ENCODE peak calls at places on chromosome 12, in seven cellular contexts. M, W, I, Y, Z, T and S are unnamed samples.

GRCh38 chr12:2960432-2960956 is 1.3 kb downstream of the TEAD4 start:
- DNase-seq in M (peak; percentile 48), W (peak; percentile 72), I (peak; percentile 20), Y (no peak), Z (peak; percentile 45), T (peak; percentile 57), S (peak; percentile 67)

GRCh38 chr12:122366685-122367475 is 55.6 kb downstream of the CLIP1 start:
- DNase-seq in M (peak; percentile 66), W (peak; percentile 96), I (peak; percentile 14), Y (peak; percentile 66), Z (peak; percentile 98), T (no peak), S (peak; percentile 90)

GRCh38 chr12:93348568-93349435 is 28.9 kb upstream of the NUDT4 start:
- DNase-seq in M (no peak), W (no peak), I (no peak), Y (no peak), Z (no peak), T (no peak), S (no peak)

GRCh38 chr12:24767016-24767415 is 181.9 kb downstream of the BCAT1 start:
- DNase-seq in M (no peak), W (no peak), I (no peak), Y (no peak), Z (no peak), T (no peak), S (no peak)

GRCh38 chr12:54374555-54375257 is 9.8 kb downstream of the ZNF385A start:
- DNase-seq in M (no peak), W (no peak), I (no peak), Y (no peak), Z (no peak), T (no peak), S (no peak)

GRCh38 chr12:121784460-121784859 is 9.0 kb downstream of the RHOF start:
- DNase-seq in M (no peak), W (peak; percentile 83), I (no peak), Y (peak; percentile 63), Z (no peak), T (no peak), S (peak; percentile 93)

GRCh38 chr12:93677195-93678064 is at the start of gene CRADD:
- DNase-seq in M (peak; percentile 95), W (peak; percentile 98), I (peak; percentile 92), Y (peak; percentile 85), Z (peak; percentile 99), T (peak; percentile 82), S (peak; percentile 99)

GRCh38 chr12:129520736-129521135 is 383.1 kb downstream of the TMEM132D start:
- DNase-seq in M (no peak), W (no peak), I (no peak), Y (no peak), Z (no peak), T (no peak), S (no peak)

GRCh38 chr12:49827351-49828099 is 688 bp downstream of the NCKAP5L start:
- DNase-seq in M (peak; percentile 90), W (peak; percentile 82), I (peak; percentile 66), Y (peak; percentile 91), Z (peak; percentile 92), T (peak; percentile 84), S (peak; percentile 46)

GRCh38 chr12:119932921-119933320 is 55.8 kb upstream of the CIT start:
- DNase-seq in M (no peak), W (no peak), I (no peak), Y (no peak), Z (no peak), T (no peak), S (no peak)

GRCh38 chr12:125634813-125635212 is 569.6 kb downstream of the AACS start:
- DNase-seq in M (no peak), W (no peak), I (no peak), Y (no peak), Z (no peak), T (no peak), S (no peak)

GRCh38 chr12:111363578-111363977 is 5.3 kb downstream of the PHETA1 start:
- DNase-seq in M (no peak), W (peak; percentile 5), I (no peak), Y (peak; percentile 48), Z (peak; percentile 78), T (no peak), S (peak; percentile 48)

GRCh38 chr12:10634427-10634826 is 21.0 kb upstream of the MAGOHB start:
- DNase-seq in M (no peak), W (peak; percentile 35), I (no peak), Y (peak; percentile 93), Z (peak; percentile 77), T (no peak), S (peak; percentile 71)

GRCh38 chr12:47736877-47737676 is 11.8 kb upstream of the ENDOU start:
- DNase-seq in M (peak; percentile 36), W (peak; percentile 58), I (no peak), Y (no peak), Z (no peak), T (no peak), S (peak; percentile 73)

GRCh38 chr12:47361389-47362031 is 281.8 kb upstream of the AMIGO2 start:
- DNase-seq in M (peak; percentile 39), W (peak; percentile 10), I (no peak), Y (no peak), Z (peak; percentile 66), T (no peak), S (no peak)

GRCh38 chr12:11650697-11651281 is 1.3 kb downstream of the ETV6 start:
- DNase-seq in M (no peak), W (peak; percentile 62), I (peak; percentile 18), Y (no peak), Z (no peak), T (no peak), S (peak; percentile 37)

GRCh38 chr12:79688376-79689040 is 2.3 kb downstream of the PAWR start:
- DNase-seq in M (no peak), W (peak; percentile 9), I (no peak), Y (no peak), Z (no peak), T (no peak), S (no peak)

GRCh38 chr12:32261638-32262037 is 137.7 kb upstream of the FGD4 start:
- DNase-seq in M (peak; percentile 65), W (no peak), I (no peak), Y (no peak), Z (peak; percentile 74), T (no peak), S (no peak)

GRCh38 chr12:115004469-115005146 is 320.6 kb upstream of the TBX3 start:
- DNase-seq in M (no peak), W (peak; percentile 93), I (no peak), Y (no peak), Z (no peak), T (no peak), S (no peak)

GRCh38 chr12:9113987-9114309 is 1.8 kb downstream of the A2M start:
- DNase-seq in M (no peak), W (no peak), I (no peak), Y (no peak), Z (no peak), T (no peak), S (no peak)

GRCh38 chr12:78191611-78192010 is 360.9 kb downstream of the NAV3 start:
- DNase-seq in M (no peak), W (no peak), I (no peak), Y (no peak), Z (no peak), T (no peak), S (peak; percentile 47)

GRCh38 chr12:2453076-2453806 is 341.5 kb upstream of the FKBP4 start:
- DNase-seq in M (no peak), W (no peak), I (no peak), Y (no peak), Z (no peak), T (no peak), S (no peak)

GRCh38 chr12:23721268-23721667 is 228.2 kb downstream of the SOX5 start:
- DNase-seq in M (no peak), W (no peak), I (no peak), Y (no peak), Z (no peak), T (no peak), S (no peak)

GRCh38 chr12:53575502-53576264 is 50.5 kb downstream of the ATF7 start:
- DNase-seq in M (no peak), W (peak; percentile 88), I (no peak), Y (no peak), Z (no peak), T (no peak), S (peak; percentile 83)

GRCh38 chr12:76303365-76303764 is 44.9 kb downstream of the BBS10 start:
- DNase-seq in M (no peak), W (no peak), I (no peak), Y (no peak), Z (no peak), T (no peak), S (peak; percentile 46)

DNA sequence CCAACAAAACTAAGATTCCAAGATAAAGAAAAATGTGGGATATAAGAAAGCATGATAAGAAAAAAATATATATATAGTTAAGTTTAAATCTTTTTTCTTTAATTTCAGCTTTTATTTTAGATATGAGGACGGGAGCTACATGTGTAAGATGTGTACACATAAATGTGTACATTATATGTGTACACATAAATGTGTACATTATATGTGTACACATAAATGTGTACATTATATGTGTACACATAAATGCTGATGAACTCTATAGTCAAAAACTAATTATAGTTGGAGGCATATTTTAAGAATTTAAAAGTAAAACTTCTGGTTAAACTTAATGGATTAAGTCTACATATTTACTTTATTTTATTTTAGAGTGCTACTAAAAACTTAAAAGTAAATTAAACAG is 123.6 kb downstream of the BTG1 start:
- DNase-seq in M (no peak), W (no peak), I (no peak), Y (no peak), Z (no peak), T (no peak), S (no peak)
- H2BK120ac ChIP-seq in M (no peak overlapping the region), W (no peak overlapping the region), I (no peak overlapping the region), Y (no peak overlapping the region), Z (no peak overlapping the region), T (no peak overlapping the region), S (no peak overlapping the region)

DNA sequence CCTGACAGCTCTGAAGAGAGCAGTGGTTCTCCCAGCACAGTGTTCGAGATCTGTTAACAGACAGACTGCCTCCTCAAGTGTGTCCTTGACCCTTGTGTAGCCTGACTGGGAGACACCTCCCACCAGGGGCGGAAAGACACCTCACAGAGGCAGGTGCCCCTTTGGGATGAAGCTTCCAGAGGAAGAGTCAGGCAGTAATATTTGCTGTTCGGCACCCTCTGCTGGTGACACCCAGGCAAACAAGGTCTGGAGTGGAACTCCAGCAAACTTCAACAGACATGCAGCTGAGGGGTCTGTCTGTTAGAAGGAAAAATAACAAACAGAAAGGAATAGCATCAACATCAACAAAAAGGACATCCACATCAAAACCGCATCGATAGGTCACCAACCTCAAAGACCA is 21.6 kb upstream of the ABCC9 start:
- DNase-seq in M (no peak), W (no peak), I (no peak), Y (no peak), Z (no peak), T (no peak), S (no peak)
- H2BK120ac ChIP-seq in M (no peak overlapping the region), W (no peak overlapping the region), I (no peak overlapping the region), Y (no peak overlapping the region), Z (no peak overlapping the region), T (no peak overlapping the region), S (no peak overlapping the region)

GRCh38 chr12:99567072-99567471 is 80.5 kb upstream of the GARIN6 start:
- DNase-seq in M (no peak), W (no peak), I (no peak), Y (no peak), Z (peak; percentile 42), T (no peak), S (no peak)
- H2BK120ac ChIP-seq in M (no peak overlapping the region), W (no peak overlapping the region), I (no peak overlapping the region), Y (no peak overlapping the region), Z (no peak overlapping the region), T (no peak overlapping the region), S (no peak overlapping the region)

DNA sequence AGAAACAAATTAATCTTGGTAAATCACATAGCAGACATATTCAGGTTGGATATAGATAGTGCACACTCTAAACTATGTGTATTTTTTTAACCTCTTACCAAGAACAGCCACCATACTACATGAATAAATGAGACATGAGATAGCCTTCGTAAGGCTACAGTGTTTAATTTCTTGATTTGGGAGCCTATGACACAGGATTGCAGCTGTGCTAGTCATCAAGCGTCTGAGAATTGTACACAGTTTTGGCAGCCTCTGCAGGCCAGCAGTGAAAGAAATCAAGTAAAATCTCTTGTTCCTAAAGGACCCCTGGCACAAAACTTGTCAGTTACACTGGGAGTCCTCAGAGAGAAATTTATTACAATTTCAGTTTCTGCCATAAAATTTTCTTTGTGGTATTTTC is 236.1 kb downstream of the C12orf50 start:
- DNase-seq in M (no peak), W (no peak), I (no peak), Y (no peak), Z (no peak), T (no peak), S (peak; percentile 81)
- H2BK120ac ChIP-seq in M (no peak overlapping the region), W (no peak overlapping the region), I (no peak overlapping the region), Y (no peak overlapping the region), Z (no peak overlapping the region), T (no peak overlapping the region), S (no peak overlapping the region)